ENCODE peak calls at places on chromosomes 4 and X, in ten cellular contexts. One of them, this sample, is unnamed.

GRCh38 chrX:56764975-56765791 is 36.1 kb downstream of the NBDY start:
- DNase-seq in mammary epithelial cell: no peak
- DNase-seq in nucleus accumbens: no peak
- DNase-seq in brain microvascular endothelial cell: no peak
- DNase-seq in SW480: no peak
- DNase-seq in amygdala: no peak
- DNase-seq in PC-3: no peak
- DNase-seq in NCI-H1092 treated with DMSO at 0.1 percent for 48 hours: no peak
- DNase-seq in heart right ventricle: no peak
- DNase-seq in stimulated activated CD4-positive, alpha-beta T cell treated with anti-CD3 and anti-CD28 coated beads, Interleukin-15, amount 100 ng/mL, for 1 hour: no peak
- DNase-seq in this sample: no peak

GRCh38 chr4:71713611-71714203 is 70.2 kb downstream of the GC start:
- DNase-seq in mammary epithelial cell: peak
- DNase-seq in nucleus accumbens: no peak
- DNase-seq in brain microvascular endothelial cell: no peak
- DNase-seq in SW480: peak
- DNase-seq in amygdala: no peak
- DNase-seq in PC-3: peak
- DNase-seq in NCI-H1092 treated with DMSO at 0.1 percent for 48 hours: peak
- DNase-seq in heart right ventricle: no peak
- DNase-seq in stimulated activated CD4-positive, alpha-beta T cell treated with anti-CD3 and anti-CD28 coated beads, Interleukin-15, amount 100 ng/mL, for 1 hour: no peak
- DNase-seq in this sample: peak

GRCh38 chr4:86848732-86849617 is at the start of gene SLC10A6:
- DNase-seq in mammary epithelial cell: no peak
- DNase-seq in nucleus accumbens: no peak
- DNase-seq in brain microvascular endothelial cell: no peak
- DNase-seq in SW480: no peak
- DNase-seq in amygdala: no peak
- DNase-seq in PC-3: no peak
- DNase-seq in NCI-H1092 treated with DMSO at 0.1 percent for 48 hours: no peak
- DNase-seq in heart right ventricle: no peak
- DNase-seq in stimulated activated CD4-positive, alpha-beta T cell treated with anti-CD3 and anti-CD28 coated beads, Interleukin-15, amount 100 ng/mL, for 1 hour: no peak
- DNase-seq in this sample: no peak

GRCh38 chr4:35520059-35520458 is 724.3 kb downstream of the ARAP2 start:
- DNase-seq in mammary epithelial cell: peak
- DNase-seq in nucleus accumbens: no peak
- DNase-seq in brain microvascular endothelial cell: no peak
- DNase-seq in SW480: no peak
- DNase-seq in amygdala: no peak
- DNase-seq in PC-3: peak
- DNase-seq in NCI-H1092 treated with DMSO at 0.1 percent for 48 hours: no peak
- DNase-seq in heart right ventricle: no peak
- DNase-seq in stimulated activated CD4-positive, alpha-beta T cell treated with anti-CD3 and anti-CD28 coated beads, Interleukin-15, amount 100 ng/mL, for 1 hour: no peak
- DNase-seq in this sample: no peak

GRCh38 chr4:123555500-123556273 is 159.1 kb downstream of the SPRY1 start:
- DNase-seq in mammary epithelial cell: peak
- DNase-seq in nucleus accumbens: no peak
- DNase-seq in brain microvascular endothelial cell: peak
- DNase-seq in SW480: peak
- DNase-seq in amygdala: peak
- DNase-seq in PC-3: peak
- DNase-seq in NCI-H1092 treated with DMSO at 0.1 percent for 48 hours: no peak
- DNase-seq in heart right ventricle: peak
- DNase-seq in stimulated activated CD4-positive, alpha-beta T cell treated with anti-CD3 and anti-CD28 coated beads, Interleukin-15, amount 100 ng/mL, for 1 hour: no peak
- DNase-seq in this sample: peak

GRCh38 chrX:38859602-38860001 is 58.3 kb downstream of the MID1IP1 start:
- DNase-seq in mammary epithelial cell: peak
- DNase-seq in nucleus accumbens: no peak
- DNase-seq in brain microvascular endothelial cell: no peak
- DNase-seq in SW480: peak
- DNase-seq in amygdala: no peak
- DNase-seq in PC-3: no peak
- DNase-seq in NCI-H1092 treated with DMSO at 0.1 percent for 48 hours: no peak
- DNase-seq in heart right ventricle: no peak
- DNase-seq in stimulated activated CD4-positive, alpha-beta T cell treated with anti-CD3 and anti-CD28 coated beads, Interleukin-15, amount 100 ng/mL, for 1 hour: no peak
- DNase-seq in this sample: no peak

GRCh38 chr4:6009452-6009851 is 8.8 kb downstream of the C4orf50 start:
- DNase-seq in mammary epithelial cell: no peak
- DNase-seq in nucleus accumbens: no peak
- DNase-seq in brain microvascular endothelial cell: no peak
- DNase-seq in SW480: no peak
- DNase-seq in amygdala: no peak
- DNase-seq in PC-3: no peak
- DNase-seq in NCI-H1092 treated with DMSO at 0.1 percent for 48 hours: no peak
- DNase-seq in heart right ventricle: no peak
- DNase-seq in stimulated activated CD4-positive, alpha-beta T cell treated with anti-CD3 and anti-CD28 coated beads, Interleukin-15, amount 100 ng/mL, for 1 hour: no peak
- DNase-seq in this sample: no peak

GRCh38 chr4:6920174-6920573 is 10.5 kb downstream of the TBC1D14 start:
- DNase-seq in mammary epithelial cell: no peak
- DNase-seq in nucleus accumbens: no peak
- DNase-seq in brain microvascular endothelial cell: no peak
- DNase-seq in SW480: no peak
- DNase-seq in amygdala: no peak
- DNase-seq in PC-3: no peak
- DNase-seq in NCI-H1092 treated with DMSO at 0.1 percent for 48 hours: no peak
- DNase-seq in heart right ventricle: no peak
- DNase-seq in stimulated activated CD4-positive, alpha-beta T cell treated with anti-CD3 and anti-CD28 coated beads, Interleukin-15, amount 100 ng/mL, for 1 hour: no peak
- DNase-seq in this sample: no peak

GRCh38 chr4:6236816-6237390 is 32.7 kb upstream of the WFS1 start:
- DNase-seq in mammary epithelial cell: no peak
- DNase-seq in nucleus accumbens: no peak
- DNase-seq in brain microvascular endothelial cell: no peak
- DNase-seq in SW480: no peak
- DNase-seq in amygdala: no peak
- DNase-seq in PC-3: no peak
- DNase-seq in NCI-H1092 treated with DMSO at 0.1 percent for 48 hours: no peak
- DNase-seq in heart right ventricle: no peak
- DNase-seq in stimulated activated CD4-positive, alpha-beta T cell treated with anti-CD3 and anti-CD28 coated beads, Interleukin-15, amount 100 ng/mL, for 1 hour: no peak
- DNase-seq in this sample: no peak

GRCh38 chr4:103144926-103145325 is 45.3 kb upstream of the BDH2 start:
- DNase-seq in mammary epithelial cell: no peak
- DNase-seq in nucleus accumbens: no peak
- DNase-seq in brain microvascular endothelial cell: no peak
- DNase-seq in SW480: no peak
- DNase-seq in amygdala: no peak
- DNase-seq in PC-3: no peak
- DNase-seq in NCI-H1092 treated with DMSO at 0.1 percent for 48 hours: no peak
- DNase-seq in heart right ventricle: no peak
- DNase-seq in stimulated activated CD4-positive, alpha-beta T cell treated with anti-CD3 and anti-CD28 coated beads, Interleukin-15, amount 100 ng/mL, for 1 hour: no peak
- DNase-seq in this sample: no peak

GRCh38 chr4:121252224-121252806 is 88.2 kb upstream of the TNIP3 start:
- DNase-seq in mammary epithelial cell: peak
- DNase-seq in nucleus accumbens: no peak
- DNase-seq in brain microvascular endothelial cell: peak
- DNase-seq in SW480: peak
- DNase-seq in amygdala: no peak
- DNase-seq in PC-3: peak
- DNase-seq in NCI-H1092 treated with DMSO at 0.1 percent for 48 hours: peak
- DNase-seq in heart right ventricle: peak
- DNase-seq in stimulated activated CD4-positive, alpha-beta T cell treated with anti-CD3 and anti-CD28 coated beads, Interleukin-15, amount 100 ng/mL, for 1 hour: peak
- DNase-seq in this sample: peak

GRCh38 chrX:100768679-100769338 is 36.9 kb upstream of the SYTL4 start:
- DNase-seq in mammary epithelial cell: peak
- DNase-seq in nucleus accumbens: no peak
- DNase-seq in brain microvascular endothelial cell: peak
- DNase-seq in SW480: peak
- DNase-seq in amygdala: peak
- DNase-seq in PC-3: peak
- DNase-seq in NCI-H1092 treated with DMSO at 0.1 percent for 48 hours: peak
- DNase-seq in heart right ventricle: peak
- DNase-seq in stimulated activated CD4-positive, alpha-beta T cell treated with anti-CD3 and anti-CD28 coated beads, Interleukin-15, amount 100 ng/mL, for 1 hour: peak
- DNase-seq in this sample: peak

GRCh38 chr4:85779165-85779564 is 304.2 kb downstream of the ARHGAP24 start:
- DNase-seq in mammary epithelial cell: no peak
- DNase-seq in nucleus accumbens: no peak
- DNase-seq in brain microvascular endothelial cell: peak
- DNase-seq in SW480: no peak
- DNase-seq in amygdala: no peak
- DNase-seq in PC-3: peak
- DNase-seq in NCI-H1092 treated with DMSO at 0.1 percent for 48 hours: no peak
- DNase-seq in heart right ventricle: no peak
- DNase-seq in stimulated activated CD4-positive, alpha-beta T cell treated with anti-CD3 and anti-CD28 coated beads, Interleukin-15, amount 100 ng/mL, for 1 hour: no peak
- DNase-seq in this sample: peak

GRCh38 chr4:118989098-118990080 is 100.7 kb downstream of the SYNPO2 start:
- DNase-seq in mammary epithelial cell: peak
- DNase-seq in nucleus accumbens: no peak
- DNase-seq in brain microvascular endothelial cell: peak
- DNase-seq in SW480: no peak
- DNase-seq in amygdala: no peak
- DNase-seq in PC-3: peak
- DNase-seq in NCI-H1092 treated with DMSO at 0.1 percent for 48 hours: no peak
- DNase-seq in heart right ventricle: no peak
- DNase-seq in stimulated activated CD4-positive, alpha-beta T cell treated with anti-CD3 and anti-CD28 coated beads, Interleukin-15, amount 100 ng/mL, for 1 hour: no peak
- DNase-seq in this sample: peak

GRCh38 chrX:48666649-48667048 is 16.9 kb upstream of the WAS start:
- DNase-seq in mammary epithelial cell: no peak
- DNase-seq in nucleus accumbens: no peak
- DNase-seq in brain microvascular endothelial cell: no peak
- DNase-seq in SW480: no peak
- DNase-seq in amygdala: no peak
- DNase-seq in PC-3: no peak
- DNase-seq in NCI-H1092 treated with DMSO at 0.1 percent for 48 hours: no peak
- DNase-seq in heart right ventricle: no peak
- DNase-seq in stimulated activated CD4-positive, alpha-beta T cell treated with anti-CD3 and anti-CD28 coated beads, Interleukin-15, amount 100 ng/mL, for 1 hour: no peak
- DNase-seq in this sample: no peak

GRCh38 chr4:153471691-153472080 is 5.5 kb downstream of the TMEM131L start:
- DNase-seq in mammary epithelial cell: peak
- DNase-seq in nucleus accumbens: no peak
- DNase-seq in brain microvascular endothelial cell: no peak
- DNase-seq in SW480: no peak
- DNase-seq in amygdala: no peak
- DNase-seq in PC-3: no peak
- DNase-seq in NCI-H1092 treated with DMSO at 0.1 percent for 48 hours: no peak
- DNase-seq in heart right ventricle: no peak
- DNase-seq in stimulated activated CD4-positive, alpha-beta T cell treated with anti-CD3 and anti-CD28 coated beads, Interleukin-15, amount 100 ng/mL, for 1 hour: no peak
- DNase-seq in this sample: no peak

GRCh38 chr4:82761249-82761648 is 37.3 kb downstream of the SCD5 start:
- DNase-seq in mammary epithelial cell: no peak
- DNase-seq in nucleus accumbens: no peak
- DNase-seq in brain microvascular endothelial cell: no peak
- DNase-seq in SW480: no peak
- DNase-seq in amygdala: no peak
- DNase-seq in PC-3: no peak
- DNase-seq in NCI-H1092 treated with DMSO at 0.1 percent for 48 hours: no peak
- DNase-seq in heart right ventricle: no peak
- DNase-seq in stimulated activated CD4-positive, alpha-beta T cell treated with anti-CD3 and anti-CD28 coated beads, Interleukin-15, amount 100 ng/mL, for 1 hour: no peak
- DNase-seq in this sample: no peak

GRCh38 chr4:101259876-101260275 is 87.5 kb downstream of the PPP3CA start:
- DNase-seq in mammary epithelial cell: no peak
- DNase-seq in nucleus accumbens: no peak
- DNase-seq in brain microvascular endothelial cell: no peak
- DNase-seq in SW480: no peak
- DNase-seq in amygdala: no peak
- DNase-seq in PC-3: no peak
- DNase-seq in NCI-H1092 treated with DMSO at 0.1 percent for 48 hours: no peak
- DNase-seq in heart right ventricle: no peak
- DNase-seq in stimulated activated CD4-positive, alpha-beta T cell treated with anti-CD3 and anti-CD28 coated beads, Interleukin-15, amount 100 ng/mL, for 1 hour: no peak
- DNase-seq in this sample: no peak

GRCh38 chr4:184688447-184688846 is 38.9 kb downstream of the PRIMPOL start:
- DNase-seq in mammary epithelial cell: peak
- DNase-seq in nucleus accumbens: no peak
- DNase-seq in brain microvascular endothelial cell: peak
- DNase-seq in SW480: peak
- DNase-seq in amygdala: no peak
- DNase-seq in PC-3: peak
- DNase-seq in NCI-H1092 treated with DMSO at 0.1 percent for 48 hours: no peak
- DNase-seq in heart right ventricle: no peak
- DNase-seq in stimulated activated CD4-positive, alpha-beta T cell treated with anti-CD3 and anti-CD28 coated beads, Interleukin-15, amount 100 ng/mL, for 1 hour: no peak
- DNase-seq in this sample: peak

GRCh38 chr4:1512738-1513660 is 106.8 kb upstream of the NKX1-1 start:
- DNase-seq in mammary epithelial cell: no peak
- DNase-seq in nucleus accumbens: no peak
- DNase-seq in brain microvascular endothelial cell: no peak
- DNase-seq in SW480: peak
- DNase-seq in amygdala: no peak
- DNase-seq in PC-3: peak
- DNase-seq in NCI-H1092 treated with DMSO at 0.1 percent for 48 hours: peak
- DNase-seq in heart right ventricle: peak
- DNase-seq in stimulated activated CD4-positive, alpha-beta T cell treated with anti-CD3 and anti-CD28 coated beads, Interleukin-15, amount 100 ng/mL, for 1 hour: peak
- DNase-seq in this sample: peak

GRCh38 chrX:10722804-10723364 is 102.5 kb upstream of the MID1 start:
- DNase-seq in mammary epithelial cell: peak
- DNase-seq in nucleus accumbens: no peak
- DNase-seq in brain microvascular endothelial cell: peak
- DNase-seq in SW480: peak
- DNase-seq in amygdala: no peak
- DNase-seq in PC-3: peak
- DNase-seq in NCI-H1092 treated with DMSO at 0.1 percent for 48 hours: peak
- DNase-seq in heart right ventricle: no peak
- DNase-seq in stimulated activated CD4-positive, alpha-beta T cell treated with anti-CD3 and anti-CD28 coated beads, Interleukin-15, amount 100 ng/mL, for 1 hour: no peak
- DNase-seq in this sample: no peak

GRCh38 chrX:68511255-68511654 is 12.4 kb downstream of the YIPF6 start:
- DNase-seq in mammary epithelial cell: peak
- DNase-seq in nucleus accumbens: no peak
- DNase-seq in brain microvascular endothelial cell: peak
- DNase-seq in SW480: peak
- DNase-seq in amygdala: no peak
- DNase-seq in PC-3: peak
- DNase-seq in NCI-H1092 treated with DMSO at 0.1 percent for 48 hours: peak
- DNase-seq in heart right ventricle: no peak
- DNase-seq in stimulated activated CD4-positive, alpha-beta T cell treated with anti-CD3 and anti-CD28 coated beads, Interleukin-15, amount 100 ng/mL, for 1 hour: no peak
- DNase-seq in this sample: no peak

GRCh38 chr4:151922306-151922705 is 161.5 kb upstream of the GATB start:
- DNase-seq in mammary epithelial cell: no peak
- DNase-seq in nucleus accumbens: no peak
- DNase-seq in brain microvascular endothelial cell: no peak
- DNase-seq in SW480: no peak
- DNase-seq in amygdala: no peak
- DNase-seq in PC-3: peak
- DNase-seq in NCI-H1092 treated with DMSO at 0.1 percent for 48 hours: no peak
- DNase-seq in heart right ventricle: no peak
- DNase-seq in stimulated activated CD4-positive, alpha-beta T cell treated with anti-CD3 and anti-CD28 coated beads, Interleukin-15, amount 100 ng/mL, for 1 hour: no peak
- DNase-seq in this sample: no peak

GRCh38 chrX:97820170-97820569 is 936.5 kb downstream of the RPA4 start:
- DNase-seq in mammary epithelial cell: no peak
- DNase-seq in nucleus accumbens: no peak
- DNase-seq in brain microvascular endothelial cell: no peak
- DNase-seq in SW480: no peak
- DNase-seq in amygdala: no peak
- DNase-seq in PC-3: no peak
- DNase-seq in NCI-H1092 treated with DMSO at 0.1 percent for 48 hours: no peak
- DNase-seq in heart right ventricle: no peak
- DNase-seq in stimulated activated CD4-positive, alpha-beta T cell treated with anti-CD3 and anti-CD28 coated beads, Interleukin-15, amount 100 ng/mL, for 1 hour: no peak
- DNase-seq in this sample: no peak

GRCh38 chr4:182825786-182826185 is 91.4 kb downstream of the DCTD start:
- DNase-seq in mammary epithelial cell: no peak
- DNase-seq in nucleus accumbens: no peak
- DNase-seq in brain microvascular endothelial cell: no peak
- DNase-seq in SW480: no peak
- DNase-seq in amygdala: no peak
- DNase-seq in PC-3: no peak
- DNase-seq in NCI-H1092 treated with DMSO at 0.1 percent for 48 hours: no peak
- DNase-seq in heart right ventricle: no peak
- DNase-seq in stimulated activated CD4-positive, alpha-beta T cell treated with anti-CD3 and anti-CD28 coated beads, Interleukin-15, amount 100 ng/mL, for 1 hour: no peak
- DNase-seq in this sample: no peak

GRCh38 chr4:4269856-4270255 is 20.1 kb downstream of the LYAR start:
- DNase-seq in mammary epithelial cell: peak
- DNase-seq in nucleus accumbens: no peak
- DNase-seq in brain microvascular endothelial cell: peak
- DNase-seq in SW480: no peak
- DNase-seq in amygdala: no peak
- DNase-seq in PC-3: peak
- DNase-seq in NCI-H1092 treated with DMSO at 0.1 percent for 48 hours: no peak
- DNase-seq in heart right ventricle: no peak
- DNase-seq in stimulated activated CD4-positive, alpha-beta T cell treated with anti-CD3 and anti-CD28 coated beads, Interleukin-15, amount 100 ng/mL, for 1 hour: no peak
- DNase-seq in this sample: no peak

GRCh38 chr4:34280131-34280530 is 1964.2 kb downstream of the ARAP2 start:
- DNase-seq in mammary epithelial cell: no peak
- DNase-seq in nucleus accumbens: no peak
- DNase-seq in brain microvascular endothelial cell: no peak
- DNase-seq in SW480: no peak
- DNase-seq in amygdala: no peak
- DNase-seq in PC-3: no peak
- DNase-seq in NCI-H1092 treated with DMSO at 0.1 percent for 48 hours: no peak
- DNase-seq in heart right ventricle: no peak
- DNase-seq in stimulated activated CD4-positive, alpha-beta T cell treated with anti-CD3 and anti-CD28 coated beads, Interleukin-15, amount 100 ng/mL, for 1 hour: no peak
- DNase-seq in this sample: no peak

GRCh38 chr4:183388021-183388420 is 56.4 kb upstream of the CDKN2AIP start:
- DNase-seq in mammary epithelial cell: no peak
- DNase-seq in nucleus accumbens: no peak
- DNase-seq in brain microvascular endothelial cell: no peak
- DNase-seq in SW480: no peak
- DNase-seq in amygdala: no peak
- DNase-seq in PC-3: no peak
- DNase-seq in NCI-H1092 treated with DMSO at 0.1 percent for 48 hours: no peak
- DNase-seq in heart right ventricle: no peak
- DNase-seq in stimulated activated CD4-positive, alpha-beta T cell treated with anti-CD3 and anti-CD28 coated beads, Interleukin-15, amount 100 ng/mL, for 1 hour: no peak
- DNase-seq in this sample: no peak

This sample was measured in kidney glomerular epithelial cell.